ENCODE peak calls at places on chromosomes 7 and 10, in six cellular contexts. Q, R, X, V, K and M are unnamed samples.

GRCh38 chr10:70747192-70747965 is 37.8 kb downstream of the TBATA start:
- DNase-seq in K (no peak), Q (no peak), R (no peak), X (no peak), V (no peak), M (no peak)

GRCh38 chr7:82925331-82925730 is 237.4 kb downstream of the PCLO start:
- DNase-seq in R (no peak), Q (no peak), V (no peak), K (no peak), X (no peak), M (peak)

GRCh38 chr10:51389415-51390342 is 309.7 kb downstream of the CSTF2T start:
- DNase-seq in X (peak), R (peak), K (peak), Q (peak), V (peak), M (peak)

GRCh38 chr10:69495666-69496065 is 44.4 kb downstream of the TSPAN15 start:
- DNase-seq in Q (no peak), X (no peak), R (no peak), V (no peak), K (no peak), M (no peak)

GRCh38 chr10:112649492-112650152 is 202.6 kb downstream of the VTI1A start:
- DNase-seq in X (peak), R (no peak), K (no peak), Q (peak), V (no peak), M (no peak)

GRCh38 chr7:54992876-54993490 is 25.8 kb upstream of the EGFR start:
- DNase-seq in X (peak), Q (no peak), V (no peak), R (no peak), K (no peak), M (no peak)

GRCh38 chr7:135714534-135715009 is 13.4 kb downstream of the SLC13A4 start:
- DNase-seq in X (peak), Q (peak), R (peak), V (peak), K (peak), M (no peak)

GRCh38 chr10:28668363-28669226 is 8.7 kb upstream of the BAMBI start:
- DNase-seq in R (peak), Q (no peak), V (peak), K (no peak), X (peak), M (no peak)

GRCh38 chr7:7256731-7257274 is 74.5 kb downstream of the C1GALT1 start:
- DNase-seq in V (no peak), R (peak), K (no peak), X (no peak), Q (no peak), M (no peak)

GRCh38 chr10:111037868-111038267 is 39.0 kb upstream of the ADRA2A start:
- DNase-seq in R (no peak), X (peak), Q (peak), V (no peak), K (no peak), M (no peak)

GRCh38 chr10:73979428-73980407 is 18.2 kb upstream of the VCL start:
- DNase-seq in Q (no peak), R (no peak), X (no peak), K (no peak), V (no peak), M (no peak)

GRCh38 chr10:15719899-15720634 is at the start of gene ITGA8:
- DNase-seq in Q (no peak), R (peak), X (peak), K (no peak), V (peak), M (peak)
- H3K9ac ChIP-seq in Q (no peak), R (no peak), X (no peak), K (no peak), V (no peak), M (peak)

GRCh38 chr7:89238156-89238555 is 442.6 kb upstream of the TEX47 start:
- DNase-seq in K (no peak), Q (peak), R (no peak), V (no peak), X (peak), M (no peak)
- TF ChIP-seq EZH2phosphoT487 in K (no peak), Q (no peak), R (no peak), V (no peak), X (no peak), M (no peak)

GRCh38 chr7:1045038-1045726 is 836 bp downstream of the GPR146 start:
- DNase-seq in V (no peak), Q (no peak), K (no peak), R (no peak), X (no peak), M (no peak)

GRCh38 chr7:1049006-1049741 is 4.8 kb downstream of the GPR146 start:
- DNase-seq in R (no peak), V (no peak), Q (no peak), X (no peak), K (no peak), M (no peak)

GRCh38 chr7:1045727-1046063 is 1.3 kb downstream of the GPR146 start:
- DNase-seq in V (no peak), K (no peak), Q (no peak), R (no peak), X (no peak), M (no peak)

GRCh38 chr7:1044189-1045037 is at the start of gene GPR146:
- DNase-seq in R (peak), V (peak), Q (peak), X (peak), K (peak), M (peak)

DNA sequence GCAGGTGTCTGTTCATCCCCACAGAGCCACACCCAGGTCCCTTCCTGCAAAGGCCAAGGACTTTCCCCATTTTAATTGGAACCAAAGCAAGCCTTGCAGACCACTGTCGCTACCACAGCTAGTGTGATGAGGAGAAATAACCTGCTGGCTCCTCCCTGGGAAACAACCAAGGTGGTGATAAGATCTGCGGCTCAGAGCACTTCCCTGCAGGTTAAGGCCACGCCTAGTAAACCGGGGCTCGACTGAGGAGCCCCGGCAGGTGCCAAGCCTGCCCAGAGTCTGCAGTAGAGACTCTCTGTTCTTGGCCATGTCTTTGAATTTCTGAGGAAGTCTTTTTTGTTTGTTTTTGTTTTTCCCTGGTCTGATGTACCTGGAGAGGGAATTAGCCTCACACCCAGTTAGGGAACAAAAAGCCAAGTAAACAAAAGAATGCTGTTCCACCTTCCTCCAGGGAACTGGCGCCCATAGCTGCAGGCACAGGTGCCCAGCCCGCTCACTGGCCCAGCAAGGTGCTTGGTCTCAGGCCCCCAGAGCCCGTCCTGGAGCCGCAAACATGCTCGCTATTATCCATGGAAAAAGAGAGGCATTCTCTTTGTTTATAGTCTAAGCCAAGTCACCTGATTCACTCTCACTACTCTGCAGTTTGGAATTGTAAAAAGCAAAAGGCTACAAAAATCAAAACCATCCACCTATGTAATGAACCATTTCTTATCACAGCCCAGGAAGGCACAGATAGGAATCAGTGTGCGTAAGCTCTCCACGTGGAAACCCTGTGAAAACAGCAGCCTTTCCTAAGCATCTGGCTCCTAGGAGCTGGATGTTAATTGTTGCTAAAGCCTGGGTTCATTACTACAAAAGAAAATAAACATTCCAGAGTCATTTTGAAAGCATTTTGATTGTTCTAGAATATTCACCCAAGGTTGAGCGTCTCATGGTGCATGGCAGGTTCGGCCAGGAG is 2.7 kb downstream of the GPR146 start:
- DNase-seq in X (no peak), Q (peak), K (no peak), R (peak), V (no peak), M (no peak)
- H3K9ac ChIP-seq in X (no peak), Q (no peak), K (no peak), R (no peak), V (no peak), M (no peak)

GRCh38 chr10:44992070-44992731 is 8.5 kb upstream of the ZNF22 start:
- DNase-seq in Q (no peak), R (no peak), V (no peak), X (no peak), K (no peak), M (no peak)
- TF ChIP-seq EZH2phosphoT487 in Q (no peak), R (no peak), V (no peak), X (no peak), K (no peak), M (no peak)

DNA sequence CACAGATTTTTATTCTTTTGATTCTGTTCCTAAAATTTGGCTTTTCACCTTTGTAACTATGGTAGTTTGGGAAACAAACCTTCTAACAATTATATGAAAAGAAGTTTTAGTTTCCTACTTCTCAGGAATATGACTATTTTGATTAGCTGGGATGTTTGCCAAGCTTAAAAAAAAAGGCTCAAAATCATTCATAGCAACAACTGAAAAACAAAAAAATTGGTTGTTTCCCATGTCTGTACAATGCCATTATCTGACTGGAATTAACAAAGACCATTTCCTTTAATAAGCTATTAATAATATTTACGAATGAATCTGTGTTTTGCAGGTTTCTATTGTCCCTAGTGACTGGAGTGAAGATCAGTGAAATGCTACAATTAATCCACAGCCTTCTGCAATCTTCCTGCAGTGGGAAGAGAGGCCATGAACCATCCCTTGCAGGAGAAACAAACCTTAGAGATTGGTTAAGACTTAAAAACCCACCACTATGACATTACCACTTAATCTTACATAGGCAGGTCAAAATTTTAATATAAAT is 4.2 kb downstream of the PURB start:
- DNase-seq in V (no peak), R (no peak), Q (no peak), X (peak), K (no peak), M (no peak)
- H3K9ac ChIP-seq in V (peak), R (peak), Q (peak), X (peak), K (no peak), M (no peak)

GRCh38 chr10:10327934-10328333 is 689.7 kb upstream of the CELF2 start:
- DNase-seq in K (no peak), Q (no peak), X (no peak), V (no peak), R (no peak), M (no peak)
- TF ChIP-seq EZH2phosphoT487 in K (no peak), Q (no peak), X (no peak), V (no peak), R (no peak), M (no peak)

DNA sequence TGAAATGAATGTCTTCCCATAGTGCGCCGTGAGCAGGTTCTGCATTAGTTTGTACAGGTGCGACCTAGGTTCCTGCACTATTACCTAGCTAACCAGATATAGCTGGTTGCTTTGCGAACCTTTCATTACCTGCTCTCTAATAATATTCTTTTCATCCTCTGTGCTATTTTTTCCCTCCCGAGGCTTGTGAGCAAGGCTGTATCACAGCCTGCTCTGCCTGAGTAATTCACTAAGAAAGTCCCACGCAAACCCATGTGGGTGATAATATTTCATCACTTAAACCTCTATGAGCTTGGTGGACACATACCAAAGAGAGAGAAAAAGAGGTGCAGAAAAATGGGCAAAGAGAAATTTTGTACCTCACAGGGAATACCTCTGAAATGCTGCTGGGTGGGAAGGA is 8.4 kb downstream of the INHBA start:
- DNase-seq in V (no peak), X (peak), K (no peak), Q (no peak), R (no peak), M (no peak)
- H3K9ac ChIP-seq in V (no peak), X (no peak), K (no peak), Q (peak), R (peak), M (no peak)

GRCh38 chr10:130484131-130484911 is 348.1 kb downstream of the GLRX3 start:
- DNase-seq in X (no peak), R (no peak), Q (no peak), K (no peak), V (no peak), M (no peak)

GRCh38 chr10:130485241-130485957 is 349.2 kb downstream of the GLRX3 start:
- DNase-seq in X (no peak), K (no peak), R (no peak), V (no peak), Q (no peak), M (no peak)

GRCh38 chr10:130484912-130485180 is 348.7 kb downstream of the GLRX3 start:
- DNase-seq in V (no peak), X (no peak), R (no peak), K (no peak), Q (no peak), M (no peak)

GRCh38 chr10:130487562-130487961 is 351.4 kb downstream of the GLRX3 start:
- DNase-seq in R (no peak), V (peak), K (no peak), X (no peak), Q (no peak), M (no peak)

GRCh38 chr10:130485958-130486680 is 349.9 kb downstream of the GLRX3 start:
- DNase-seq in V (no peak), R (no peak), K (no peak), Q (no peak), X (no peak), M (no peak)
- TF ChIP-seq EZH2phosphoT487 in V (no peak), R (no peak), K (no peak), Q (no peak), X (no peak), M (no peak)